ENCODE peak calls at places on chromosome 5, in six cellular contexts. H, R, N, V, A and U are unnamed samples.

GRCh38 chr5:43073597-43074546 is 33.8 kb upstream of the ANXA2R start:
- DNase-seq in V (no peak), H (peak; percentile 40), N (no peak), A (peak; percentile 68), R (no peak), U (no peak)

GRCh38 chr5:146877783-146878470 is 630 bp downstream of the PPP2R2B start:
- DNase-seq in N (peak; percentile 70), H (no peak), R (no peak), V (no peak), A (no peak), U (no peak)

GRCh38 chr5:142935014-142935413 is 164.8 kb downstream of the ARHGAP26 start:
- DNase-seq in R (no peak), V (no peak), H (no peak), N (no peak), A (no peak), U (no peak)

GRCh38 chr5:176529824-176530195 is 7.4 kb downstream of the RNF44 start:
- DNase-seq in N (no peak), R (no peak), H (no peak), V (no peak), A (no peak), U (no peak)

GRCh38 chr5:123721721-123722276 is 209.8 kb downstream of the CSNK1G3 start:
- DNase-seq in N (no peak), R (no peak), A (no peak), H (no peak), V (no peak), U (no peak)

GRCh38 chr5:177546262-177546741 is 8.1 kb downstream of the FAM193B start:
- DNase-seq in V (peak; percentile 89), A (peak; percentile 29), H (peak; percentile 99), N (peak; percentile 84), R (no peak), U (no peak)

GRCh38 chr5:1293416-1293996 is 1.4 kb downstream of the TERT start:
- DNase-seq in R (no peak), N (peak; percentile 52), V (peak; percentile 76), H (no peak), A (peak; percentile 16), U (no peak)

GRCh38 chr5:41641621-41642020 is 131.2 kb upstream of the PLCXD3 start:
- DNase-seq in V (no peak), H (peak; percentile 16), N (no peak), R (no peak), A (no peak), U (no peak)

GRCh38 chr5:6193315-6193714 is 185.0 kb downstream of the MED10 start:
- DNase-seq in R (no peak), N (no peak), A (no peak), V (no peak), H (no peak), U (no peak)

GRCh38 chr5:909086-909485 is 16.4 kb downstream of the TRIP13 start:
- DNase-seq in N (no peak), V (peak; percentile 74), R (no peak), A (no peak), H (no peak), U (no peak)

GRCh38 chr5:117615226-117615625 is 1040.6 kb upstream of the SEMA6A start:
- DNase-seq in A (no peak), V (no peak), R (no peak), N (no peak), H (no peak), U (no peak)

DNA sequence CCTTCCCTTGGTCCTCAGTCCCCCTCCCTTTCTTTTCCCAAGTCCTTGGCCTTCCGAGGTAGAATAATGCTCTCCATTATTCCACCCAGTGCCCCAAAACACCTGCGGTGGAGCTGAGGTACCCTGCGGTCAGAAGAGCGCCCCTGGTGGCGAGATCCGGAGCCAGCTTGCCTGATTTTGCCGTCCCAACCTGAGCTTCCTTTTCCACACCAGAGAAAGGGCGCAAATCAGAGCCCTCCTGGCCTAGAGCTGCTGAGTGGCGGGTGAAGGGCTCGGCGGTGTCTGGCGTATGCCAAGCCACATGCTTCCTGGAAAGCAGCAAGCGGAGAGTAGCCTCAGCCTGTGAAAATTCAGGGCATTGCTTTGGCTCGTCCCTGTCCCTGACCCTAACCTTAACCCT is 21.1 kb upstream of the CARTPT start:
- DNase-seq in R (peak; percentile 11), N (no peak), V (no peak), A (no peak), H (no peak), U (no peak)
- TF ChIP-seq CTCF in R (peak; percentile 48), N (no peak), V (no peak), A (no peak), H (no peak), U (peak; percentile 44)

GRCh38 chr5:160272041-160272663 is 40.2 kb downstream of the CCNJL start:
- DNase-seq in R (no peak), A (no peak), H (no peak), V (no peak), N (no peak), U (no peak)
- H3K4me3 ChIP-seq in R (no peak overlapping the region), A (no peak overlapping the region), H (no peak overlapping the region), V (no peak overlapping the region), N (no peak overlapping the region), U (no peak overlapping the region)

DNA sequence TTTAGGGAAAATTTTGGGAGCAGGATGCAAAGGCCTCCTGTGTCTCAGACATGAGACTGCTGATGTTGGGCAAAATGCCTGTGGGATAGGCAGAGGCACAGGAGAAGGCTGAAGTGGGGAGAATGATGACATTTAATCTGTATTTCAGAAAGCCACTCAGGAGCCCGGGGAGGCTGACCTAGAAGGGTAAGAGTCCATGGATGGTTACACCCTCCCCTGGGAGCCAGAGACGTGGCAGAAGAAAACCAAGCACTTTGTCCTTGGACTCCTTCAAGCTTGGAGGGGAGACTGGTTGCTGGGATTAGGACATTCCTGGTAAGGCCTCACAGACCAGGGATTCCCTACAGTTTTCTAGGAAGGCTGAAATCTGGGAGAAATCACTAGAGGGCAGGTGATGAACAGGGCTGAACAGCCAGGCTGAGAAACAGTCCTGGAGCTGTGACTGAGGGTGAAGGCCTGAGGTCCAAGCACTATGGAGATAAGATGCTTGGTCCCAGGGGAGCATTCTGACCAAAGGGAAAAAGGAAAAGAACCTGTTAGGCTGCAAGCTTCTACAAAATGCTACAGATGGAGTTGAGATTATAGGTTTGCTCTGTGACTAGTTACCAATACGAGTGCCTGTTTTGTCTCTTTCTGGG is 312.1 kb upstream of the PANK3 start:
- DNase-seq in A (no peak), H (no peak), R (no peak), N (no peak), V (no peak), U (no peak)
- TF ChIP-seq CTCF in A (no peak), H (no peak), R (no peak), N (no peak), V (no peak), U (no peak)

GRCh38 chr5:135490245-135491037 is 38.3 kb upstream of the TIFAB start:
- DNase-seq in A (no peak), H (no peak), V (no peak), N (no peak), R (no peak), U (no peak)
- H3K4me3 ChIP-seq in A (no peak overlapping the region), H (no peak overlapping the region), V (no peak overlapping the region), N (peak overlapping the region; percentile 63), R (peak overlapping the region; percentile 28), U (no peak overlapping the region)

DNA sequence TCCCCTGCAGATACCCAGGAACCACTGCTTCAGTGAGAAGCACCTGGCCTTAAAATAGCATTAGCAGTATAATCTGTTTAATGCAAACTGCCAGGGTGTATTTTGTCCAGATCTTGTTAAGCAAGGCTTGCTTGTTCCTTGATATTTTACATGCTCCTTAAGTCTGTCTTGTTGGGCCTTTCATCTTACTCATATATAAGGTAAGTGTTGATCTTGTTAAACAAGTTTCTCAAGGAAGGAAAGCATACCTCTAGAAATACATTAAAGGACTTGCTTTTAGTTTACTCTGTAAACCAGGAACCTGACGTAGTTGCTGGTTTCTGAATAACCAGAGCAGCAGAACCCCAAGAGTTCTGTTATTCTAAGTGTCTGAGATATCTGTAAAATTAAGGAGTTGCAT is 13.7 kb downstream of the HSPA4 start:
- DNase-seq in A (no peak), N (no peak), H (no peak), R (no peak), V (no peak), U (no peak)
- TF ChIP-seq CTCF in A (no peak), N (no peak), H (no peak), R (no peak), V (no peak), U (no peak)

GRCh38 chr5:135441919-135442318 is 5.2 kb downstream of the DCANP1 start:
- DNase-seq in H (no peak), V (peak; percentile 37), A (no peak), N (no peak), R (no peak), U (no peak)
- H3K4me3 ChIP-seq in H (no peak overlapping the region), V (no peak overlapping the region), A (no peak overlapping the region), N (no peak overlapping the region), R (no peak overlapping the region), U (no peak overlapping the region)

GRCh38 chr5:148248894-148249293 is 10.6 kb downstream of the MARCOL start:
- DNase-seq in A (no peak), H (no peak), N (no peak), R (no peak), V (no peak), U (no peak)
- TF ChIP-seq CTCF in A (no peak), H (no peak), N (no peak), R (no peak), V (no peak), U (no peak)

DNA sequence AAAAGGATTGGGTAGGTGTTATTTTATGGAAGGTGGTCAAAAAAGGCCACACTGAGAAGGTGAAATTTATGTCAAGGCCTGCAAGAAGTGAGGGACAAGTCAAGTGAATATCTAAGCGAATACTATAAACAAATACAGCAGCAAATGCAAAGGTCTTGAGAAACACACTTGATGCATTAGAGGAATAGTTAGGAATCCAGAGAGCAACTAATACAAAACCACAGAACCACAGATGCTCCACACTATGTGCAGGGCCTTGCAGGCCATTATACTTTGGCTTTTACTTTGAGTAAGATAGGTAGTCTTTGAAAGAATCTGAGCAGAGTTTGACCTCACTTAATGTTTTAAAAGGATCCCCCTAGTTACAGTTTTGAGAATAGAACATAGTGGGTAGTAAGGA is 4.6 kb downstream of the ZNF622 start:
- DNase-seq in V (no peak), N (no peak), H (peak; percentile 70), A (no peak), R (no peak), U (no peak)
- H3K4me3 ChIP-seq in V (no peak overlapping the region), N (no peak overlapping the region), H (no peak overlapping the region), A (no peak overlapping the region), R (no peak overlapping the region), U (no peak overlapping the region)